ENCODE peak calls at places on chromosomes 13 and 19, in six cellular contexts. One of them, this sample, is unnamed.
A peak's percentile ranks its signal among the peaks of the same experiment; 100 is the strongest.

GRCh38 chr19:13505761-13506549 is at the start of gene CACNA1A:
- DNase-seq in left ventricle myocardium inferior: no peak
- DNase-seq in brain microvascular endothelial cell: no peak
- DNase-seq in omental fat pad: no peak
- DNase-seq in GM13976: peak; percentile 47
- DNase-seq in GM13977: peak; percentile 36
- DNase-seq in this sample: peak; percentile 22

GRCh38 chr19:3335431-3336350 is 30.7 kb upstream of the NFIC start:
- DNase-seq in left ventricle myocardium inferior: peak; percentile 66
- DNase-seq in brain microvascular endothelial cell: no peak
- DNase-seq in omental fat pad: no peak
- DNase-seq in GM13976: no peak
- DNase-seq in GM13977: no peak
- DNase-seq in this sample: no peak

GRCh38 chr13:106468207-106468606 is 67.3 kb downstream of the EFNB2 start:
- DNase-seq in left ventricle myocardium inferior: peak; percentile 44
- DNase-seq in brain microvascular endothelial cell: no peak
- DNase-seq in omental fat pad: no peak
- DNase-seq in GM13976: no peak
- DNase-seq in GM13977: no peak
- DNase-seq in this sample: no peak

GRCh38 chr19:811007-811434 is 10.7 kb downstream of the PLPPR3 start:
- DNase-seq in left ventricle myocardium inferior: no peak
- DNase-seq in brain microvascular endothelial cell: no peak
- DNase-seq in omental fat pad: no peak
- DNase-seq in GM13976: no peak
- DNase-seq in GM13977: no peak
- DNase-seq in this sample: no peak

GRCh38 chr19:3415695-3416094 is 49.3 kb downstream of the NFIC start:
- DNase-seq in left ventricle myocardium inferior: no peak
- DNase-seq in brain microvascular endothelial cell: no peak
- DNase-seq in omental fat pad: no peak
- DNase-seq in GM13976: no peak
- DNase-seq in GM13977: no peak
- DNase-seq in this sample: no peak

GRCh38 chr13:31131470-31131961 is 30.2 kb downstream of the HSPH1 start:
- DNase-seq in left ventricle myocardium inferior: no peak
- DNase-seq in brain microvascular endothelial cell: no peak
- DNase-seq in omental fat pad: no peak
- DNase-seq in GM13976: no peak
- DNase-seq in GM13977: no peak
- DNase-seq in this sample: no peak

GRCh38 chr13:110841846-110842245 is 73.0 kb downstream of the ANKRD10 start:
- DNase-seq in left ventricle myocardium inferior: no peak
- DNase-seq in brain microvascular endothelial cell: no peak
- DNase-seq in omental fat pad: no peak
- DNase-seq in GM13976: no peak
- DNase-seq in GM13977: no peak
- DNase-seq in this sample: no peak

GRCh38 chr19:18300930-18301717 is 19.7 kb upstream of the JUND start:
- DNase-seq in left ventricle myocardium inferior: peak; percentile 78
- DNase-seq in brain microvascular endothelial cell: peak; percentile 45
- DNase-seq in omental fat pad: no peak
- DNase-seq in GM13976: no peak
- DNase-seq in GM13977: no peak
- DNase-seq in this sample: no peak

GRCh38 chr19:574658-575526 is 2.5 kb downstream of the BSG start:
- DNase-seq in left ventricle myocardium inferior: peak; percentile 75
- DNase-seq in brain microvascular endothelial cell: peak; percentile 15
- DNase-seq in omental fat pad: no peak
- DNase-seq in GM13976: peak; percentile 77
- DNase-seq in GM13977: peak; percentile 60
- DNase-seq in this sample: no peak

GRCh38 chr13:113724780-113725315 is 34.2 kb upstream of the TMEM255B start:
- DNase-seq in left ventricle myocardium inferior: peak; percentile 75
- DNase-seq in brain microvascular endothelial cell: peak; percentile 38
- DNase-seq in omental fat pad: peak; percentile 46
- DNase-seq in GM13976: peak; percentile 87
- DNase-seq in GM13977: peak; percentile 85
- DNase-seq in this sample: peak; percentile 94

GRCh38 chr19:32464279-32464678 is 58.7 kb downstream of the DPY19L3 start:
- DNase-seq in left ventricle myocardium inferior: no peak
- DNase-seq in brain microvascular endothelial cell: no peak
- DNase-seq in omental fat pad: no peak
- DNase-seq in GM13976: no peak
- DNase-seq in GM13977: no peak
- DNase-seq in this sample: no peak

GRCh38 chr13:74134777-74135305 is 637 bp upstream of the KLF12 start:
- DNase-seq in left ventricle myocardium inferior: peak; percentile 66
- DNase-seq in brain microvascular endothelial cell: peak; percentile 33
- DNase-seq in omental fat pad: no peak
- DNase-seq in GM13976: no peak
- DNase-seq in GM13977: peak; percentile 55
- DNase-seq in this sample: peak; percentile 85

GRCh38 chr13:113397606-113398425 is 33.9 kb upstream of the GRTP1 start:
- DNase-seq in left ventricle myocardium inferior: no peak
- DNase-seq in brain microvascular endothelial cell: no peak
- DNase-seq in omental fat pad: no peak
- DNase-seq in GM13976: no peak
- DNase-seq in GM13977: no peak
- DNase-seq in this sample: no peak

GRCh38 chr13:65882810-65883209 is 1347.3 kb downstream of the PCDH9 start:
- DNase-seq in left ventricle myocardium inferior: no peak
- DNase-seq in brain microvascular endothelial cell: no peak
- DNase-seq in omental fat pad: no peak
- DNase-seq in GM13976: no peak
- DNase-seq in GM13977: no peak
- DNase-seq in this sample: no peak
- TF ChIP-seq CTCF in left ventricle myocardium inferior: peak; percentile 14
- TF ChIP-seq CTCF in brain microvascular endothelial cell: peak; percentile 38
- TF ChIP-seq CTCF in omental fat pad: no peak
- TF ChIP-seq CTCF in GM13976: no peak
- TF ChIP-seq CTCF in GM13977: no peak
- TF ChIP-seq CTCF in this sample: no peak

GRCh38 chr19:55418185-55418584 is 10.6 kb upstream of the UBE2S start:
- DNase-seq in left ventricle myocardium inferior: no peak
- DNase-seq in brain microvascular endothelial cell: peak; percentile 80
- DNase-seq in omental fat pad: no peak
- DNase-seq in GM13976: peak; percentile 77
- DNase-seq in GM13977: peak; percentile 72
- DNase-seq in this sample: peak; percentile 68
- TF ChIP-seq CTCF in left ventricle myocardium inferior: peak; percentile 74
- TF ChIP-seq CTCF in brain microvascular endothelial cell: peak; percentile 81
- TF ChIP-seq CTCF in omental fat pad: peak; percentile 59
- TF ChIP-seq CTCF in GM13976: peak; percentile 69
- TF ChIP-seq CTCF in GM13977: peak; percentile 76
- TF ChIP-seq CTCF in this sample: peak; percentile 84

GRCh38 chr13:41231025-41231677 is 32.2 kb downstream of the MTRF1 start:
- DNase-seq in left ventricle myocardium inferior: no peak
- DNase-seq in brain microvascular endothelial cell: no peak
- DNase-seq in omental fat pad: no peak
- DNase-seq in GM13976: no peak
- DNase-seq in GM13977: no peak
- DNase-seq in this sample: no peak
- TF ChIP-seq CTCF in left ventricle myocardium inferior: no peak
- TF ChIP-seq CTCF in brain microvascular endothelial cell: no peak
- TF ChIP-seq CTCF in omental fat pad: no peak
- TF ChIP-seq CTCF in GM13976: no peak
- TF ChIP-seq CTCF in GM13977: no peak
- TF ChIP-seq CTCF in this sample: no peak

DNA sequence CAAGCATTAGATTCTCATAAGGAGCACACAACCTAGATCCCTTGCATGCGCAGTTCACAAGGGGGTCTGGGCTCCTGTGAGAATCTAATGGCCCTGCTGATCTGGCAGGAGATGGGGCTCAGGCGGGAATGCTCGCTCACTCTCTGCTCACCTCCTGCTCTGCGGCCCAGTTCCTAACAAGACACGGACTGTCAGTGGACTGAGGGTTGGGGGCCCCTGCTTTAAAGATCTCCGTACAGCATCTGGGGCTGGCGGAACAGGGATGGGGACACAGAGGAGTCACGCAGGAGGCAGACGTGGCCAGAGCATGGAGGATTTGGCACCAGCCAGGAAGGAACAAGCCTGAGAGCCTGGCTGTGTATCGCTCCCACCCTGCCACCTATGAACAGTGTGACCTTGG is 37.3 kb upstream of the ZNF536 start:
- DNase-seq in left ventricle myocardium inferior: no peak
- DNase-seq in brain microvascular endothelial cell: no peak
- DNase-seq in omental fat pad: no peak
- DNase-seq in GM13976: no peak
- DNase-seq in GM13977: no peak
- DNase-seq in this sample: no peak
- TF ChIP-seq CTCF in left ventricle myocardium inferior: no peak
- TF ChIP-seq CTCF in brain microvascular endothelial cell: no peak
- TF ChIP-seq CTCF in omental fat pad: no peak
- TF ChIP-seq CTCF in GM13976: no peak
- TF ChIP-seq CTCF in GM13977: no peak
- TF ChIP-seq CTCF in this sample: no peak

This sample was measured in activated CD8-positive, alpha-beta T cell treated with anti-CD3 and anti-CD28 coated beads for 36 hours.